ENCODE peak calls at places on chromosomes 4 and X, in nine cellular contexts. Y, U, P, M, E, B, N, T and A are unnamed samples.

GRCh38 chr4:1207603-1208265 is 35.4 kb upstream of the SPON2 start:
- DNase-seq in Y (no peak), U (peak), P (no peak), M (no peak), E (peak), B (peak), N (peak), T (peak), A (peak)

GRCh38 chr4:80309301-80310004 is 26.1 kb upstream of the CFAP299 start:
- DNase-seq in Y (no peak), U (no peak), P (no peak), M (peak), E (no peak), B (no peak), N (no peak), T (no peak), A (no peak)

GRCh38 chr4:150224896-150225591 is 146.8 kb downstream of the DCLK2 start:
- DNase-seq in Y (no peak), U (no peak), P (no peak), M (no peak), E (no peak), B (peak), N (no peak), T (no peak), A (no peak)

GRCh38 chr4:77443941-77444340 is 161.7 kb upstream of the CXCL13 start:
- DNase-seq in Y (no peak), U (no peak), P (no peak), M (no peak), E (no peak), B (no peak), N (no peak), T (no peak), A (no peak)

GRCh38 chr4:24137963-24138601 is 248.2 kb upstream of the PPARGC1A start:
- DNase-seq in Y (no peak), U (no peak), P (peak), M (no peak), E (peak), B (no peak), N (no peak), T (peak), A (no peak)

GRCh38 chr4:41204400-41204978 is 9.9 kb downstream of the APBB2 start:
- DNase-seq in Y (no peak), U (no peak), P (no peak), M (peak), E (no peak), B (no peak), N (no peak), T (peak), A (peak)

GRCh38 chr4:184728858-184729257 is 5.0 kb downstream of the CENPU start:
- DNase-seq in Y (no peak), U (no peak), P (no peak), M (peak), E (no peak), B (no peak), N (no peak), T (no peak), A (no peak)

GRCh38 chr4:174332741-174333493 is 49.2 kb downstream of the CEP44 start:
- DNase-seq in Y (no peak), U (no peak), P (no peak), M (no peak), E (no peak), B (no peak), N (no peak), T (no peak), A (no peak)

GRCh38 chr4:16027114-16027513 is 56.7 kb downstream of the PROM1 start:
- DNase-seq in Y (no peak), U (no peak), P (no peak), M (no peak), E (no peak), B (no peak), N (no peak), T (no peak), A (no peak)

GRCh38 chr4:41145571-41146078 is 68.7 kb downstream of the APBB2 start:
- DNase-seq in Y (peak), U (no peak), P (no peak), M (no peak), E (no peak), B (no peak), N (no peak), T (no peak), A (no peak)

GRCh38 chr4:17063870-17064269 is 165.4 kb upstream of the LDB2 start:
- DNase-seq in Y (no peak), U (no peak), P (no peak), M (no peak), E (no peak), B (no peak), N (no peak), T (no peak), A (no peak)

GRCh38 chrX:17047224-17047623 is 100.8 kb downstream of the REPS2 start:
- DNase-seq in Y (no peak), U (no peak), P (no peak), M (no peak), E (no peak), B (peak), N (no peak), T (no peak), A (no peak)

GRCh38 chr4:77007358-77008230 is 58.0 kb downstream of the SEPTIN11 start:
- DNase-seq in Y (no peak), U (no peak), P (no peak), M (peak), E (no peak), B (peak), N (no peak), T (no peak), A (no peak)

GRCh38 chr4:128583753-128584712 is 225.5 kb upstream of the JADE1 start:
- DNase-seq in Y (no peak), U (no peak), P (no peak), M (no peak), E (no peak), B (no peak), N (no peak), T (peak), A (no peak)

GRCh38 chr4:36183665-36184393 is 60.5 kb downstream of the ARAP2 start:
- DNase-seq in Y (no peak), U (no peak), P (no peak), M (no peak), E (no peak), B (no peak), N (no peak), T (no peak), A (no peak)

GRCh38 chr4:2634014-2634413 is 97.6 kb downstream of the FAM193A start:
- DNase-seq in Y (no peak), U (peak), P (no peak), M (no peak), E (no peak), B (no peak), N (no peak), T (peak), A (no peak)

GRCh38 chrX:120308959-120309872 is 2.0 kb downstream of the TMEM255A start:
- DNase-seq in Y (peak), U (peak), P (peak), M (peak), E (peak), B (peak), N (peak), T (peak), A (peak)

GRCh38 chr4:149371021-149371420 is 444.6 kb downstream of the IQCM start:
- DNase-seq in Y (no peak), U (no peak), P (no peak), M (peak), E (peak), B (peak), N (no peak), T (no peak), A (peak)

DNA sequence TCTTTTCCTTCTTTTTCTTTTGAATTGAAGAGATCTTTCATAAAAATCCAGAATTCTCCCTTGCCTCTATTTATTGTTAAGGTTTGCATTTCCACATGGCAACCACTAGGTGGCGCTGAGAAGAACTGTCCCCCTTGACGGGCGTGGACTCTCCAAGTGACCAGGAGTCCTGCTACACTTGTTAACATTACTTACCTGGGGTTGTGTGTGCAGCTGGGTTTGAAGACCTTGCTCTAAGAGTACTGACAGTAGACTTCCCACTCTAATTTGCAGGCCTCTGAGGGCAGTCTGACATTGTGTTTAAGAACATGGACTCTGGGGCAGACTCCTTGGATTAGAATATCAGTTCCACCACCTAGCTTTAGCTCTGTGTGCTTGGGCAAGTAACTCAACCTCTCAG is 52.8 kb downstream of the GPRIN3 start:
- DNase-seq in Y (no peak), U (no peak), P (no peak), M (peak), E (peak), B (peak), N (no peak), T (peak), A (no peak)
- TF ChIP-seq CTCF in Y (peak), U (peak), P (peak), M (peak), E (peak), B (peak), N (peak), T (no peak), A (peak)

GRCh38 chrX:22467571-22467970 is 194.9 kb downstream of the CBLL2 start:
- DNase-seq in Y (no peak), U (no peak), P (no peak), M (no peak), E (no peak), B (no peak), N (no peak), T (no peak), A (no peak)
- TF ChIP-seq POLR2AphosphoS5 in Y (no peak), U (no peak), P (no peak), M (no peak), E (no peak), B (no peak), N (no peak), T (no peak), A (no peak)

DNA sequence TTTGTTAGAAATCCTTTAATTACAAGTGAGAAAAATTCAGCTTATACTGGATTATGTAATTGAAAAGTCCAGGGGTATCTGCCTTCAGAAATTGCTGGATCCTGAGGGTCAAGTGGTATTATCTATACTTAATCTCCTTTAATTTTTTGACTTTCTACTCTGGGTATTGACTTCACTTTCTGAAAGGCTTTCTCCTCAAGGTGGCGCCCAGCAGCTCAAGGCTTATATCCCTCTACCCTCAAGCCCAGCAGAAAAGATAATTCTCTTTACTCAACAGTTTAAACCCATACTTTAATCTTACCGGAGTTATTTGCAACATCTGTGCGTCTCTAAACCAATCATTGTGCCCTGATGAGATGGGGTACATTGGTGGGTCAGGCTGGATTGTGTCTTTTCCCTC is 129.5 kb downstream of the LARP7 start:
- DNase-seq in Y (no peak), U (no peak), P (no peak), M (no peak), E (no peak), B (peak), N (no peak), T (no peak), A (no peak)
- TF ChIP-seq CTCF in Y (peak), U (peak), P (no peak), M (peak), E (no peak), B (peak), N (no peak), T (no peak), A (no peak)

DNA sequence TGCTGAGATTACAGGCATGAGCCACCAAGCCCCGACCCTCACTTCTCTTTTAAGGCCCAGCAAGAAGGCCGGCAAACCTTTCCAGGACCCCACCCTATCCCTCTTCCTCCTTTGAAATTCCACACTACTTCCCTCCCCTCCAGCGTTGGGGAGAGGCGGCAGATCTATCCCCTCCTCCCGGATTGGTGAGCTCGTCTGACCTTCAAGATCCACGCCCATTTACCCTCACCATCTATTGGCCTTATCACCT is 4.5 kb upstream of the PRICKLE3 start:
- DNase-seq in Y (no peak), U (no peak), P (no peak), M (no peak), E (no peak), B (no peak), N (no peak), T (no peak), A (no peak)
- TF ChIP-seq POLR2AphosphoS5 in Y (no peak), U (peak), P (no peak), M (peak), E (peak), B (no peak), N (peak), T (peak), A (peak)

DNA sequence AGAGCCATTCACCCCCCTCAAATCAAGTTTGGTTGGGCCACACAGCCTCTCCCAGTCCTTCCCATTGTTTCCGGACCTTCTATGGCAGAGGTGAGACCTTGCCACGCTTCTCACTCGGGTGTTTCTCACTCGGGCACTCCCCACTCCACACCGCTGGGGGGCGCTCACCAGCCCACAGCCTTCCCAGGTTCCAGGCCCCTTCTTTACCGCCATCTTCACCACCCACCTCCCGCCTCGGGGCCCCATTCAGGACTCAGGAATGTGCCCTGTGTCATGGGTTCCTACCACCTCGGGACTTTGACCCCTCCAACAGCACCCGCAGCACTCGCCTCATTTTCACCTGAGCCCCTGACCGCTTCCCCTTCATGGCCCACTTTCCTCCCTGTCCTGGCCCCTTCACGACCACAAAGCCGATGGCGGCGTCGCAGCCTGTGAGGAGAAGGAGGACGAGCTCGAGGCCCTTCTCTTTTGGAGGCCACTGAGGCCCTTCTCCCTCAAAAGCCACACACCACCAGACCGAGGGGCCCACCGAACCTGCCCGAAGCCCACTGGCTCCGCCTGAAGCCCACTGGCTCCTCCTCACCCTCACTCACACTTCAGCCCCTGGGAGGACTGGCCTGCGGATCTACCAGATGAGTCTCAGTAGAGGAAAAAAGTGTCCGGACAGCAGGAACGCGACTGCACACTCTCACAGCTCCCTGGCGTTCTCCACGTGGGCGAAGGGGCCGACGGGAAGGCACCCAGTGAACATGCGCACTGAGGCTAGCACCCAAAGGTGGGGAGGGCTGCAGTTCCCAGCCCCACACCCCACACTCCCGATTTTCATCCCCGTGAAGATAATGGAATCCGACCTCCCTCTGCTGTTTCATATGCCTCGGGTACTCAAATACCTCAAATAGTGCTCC is at the start of gene PAGE1:
- DNase-seq in Y (no peak), U (no peak), P (no peak), M (no peak), E (no peak), B (no peak), N (no peak), T (no peak), A (no peak)
- TF ChIP-seq CTCF in Y (no peak), U (no peak), P (no peak), M (no peak), E (no peak), B (no peak), N (no peak), T (no peak), A (no peak)